ENCODE peak calls at places on chromosome 15, in six cellular contexts. W is kidney glomerular epithelial cell; I is ACHN; V is T-helper 17 cell; H is tibial artery; K is activated T-helper 1 cell treated with anti-CD3 and anti-CD28 coated beads, Interleukin-2, amount 50 U/mL, for 16 hours. X is an unnamed sample.

GRCh38 chr15:26805470-26805869 is 32.6 kb upstream of the GABRB3 start:
- DNase-seq in W (no peak), I (no peak), V (no peak), H (no peak), K (no peak), X (no peak)

GRCh38 chr15:100818927-100819326 is 60.7 kb upstream of the ALDH1A3 start:
- DNase-seq in W (no peak), I (no peak), V (no peak), H (no peak), K (no peak), X (no peak)

GRCh38 chr15:85404922-85405293 is 24.5 kb downstream of the AKAP13 start:
- DNase-seq in W (peak; percentile 25), I (no peak), V (no peak), H (no peak), K (no peak), X (no peak)

GRCh38 chr15:89364341-89364740 is 29.7 kb upstream of the POLG start:
- DNase-seq in W (no peak), I (no peak), V (no peak), H (no peak), K (no peak), X (peak; percentile 64)

GRCh38 chr15:53580371-53580770 is 179.1 kb downstream of the WDR72 start:
- DNase-seq in W (no peak), I (peak; percentile 46), V (no peak), H (no peak), K (no peak), X (no peak)

GRCh38 chr15:48064435-48064834 is 56.4 kb upstream of the SLC24A5 start:
- DNase-seq in W (no peak), I (no peak), V (no peak), H (no peak), K (no peak), X (no peak)

GRCh38 chr15:65791335-65792129 is 561 bp downstream of the DENND4A start:
- DNase-seq in W (peak; percentile 64), I (peak; percentile 61), V (peak; percentile 48), H (peak; percentile 82), K (peak; percentile 30), X (no peak)

GRCh38 chr15:66459818-66460615 is 37.5 kb downstream of the SNAPC5 start:
- DNase-seq in W (peak; percentile 18), I (peak; percentile 14), V (no peak), H (no peak), K (no peak), X (no peak)

GRCh38 chr15:38823272-38823671 is 258.7 kb upstream of the RASGRP1 start:
- DNase-seq in W (no peak), I (no peak), V (no peak), H (no peak), K (no peak), X (no peak)

GRCh38 chr15:59662260-59662659 is 4.9 kb upstream of the GTF2A2 start:
- DNase-seq in W (no peak), I (no peak), V (no peak), H (no peak), K (no peak), X (no peak)

GRCh38 chr15:64813075-64813474 is 12.4 kb downstream of the PIF1 start:
- DNase-seq in W (peak; percentile 30), I (peak; percentile 13), V (no peak), H (no peak), K (no peak), X (no peak)

GRCh38 chr15:63435416-63435815 is 53.8 kb upstream of the CA12 start:
- DNase-seq in W (no peak), I (no peak), V (no peak), H (peak; percentile 17), K (no peak), X (no peak)

GRCh38 chr15:99928429-99928981 is 195.3 kb upstream of the LYSMD4 start:
- DNase-seq in W (peak; percentile 65), I (peak; percentile 49), V (peak; percentile 87), H (peak; percentile 90), K (peak; percentile 82), X (peak; percentile 68)

GRCh38 chr15:65303687-65304392 is 637 bp upstream of the RNU5B-1 start:
- DNase-seq in W (peak; percentile 82), I (peak; percentile 47), V (no peak), H (peak; percentile 87), K (peak; percentile 61), X (peak; percentile 74)

GRCh38 chr15:45457215-45457614 is 65.3 kb downstream of the SLC30A4 start:
- DNase-seq in W (no peak), I (no peak), V (no peak), H (no peak), K (no peak), X (no peak)

GRCh38 chr15:77295446-77295845 is 124.5 kb downstream of the PEAK1 start:
- DNase-seq in W (peak; percentile 14), I (no peak), V (no peak), H (no peak), K (no peak), X (no peak)

GRCh38 chr15:48144889-48145288 is 24.1 kb downstream of the SLC24A5 start:
- DNase-seq in W (no peak), I (no peak), V (no peak), H (no peak), K (no peak), X (no peak)

GRCh38 chr15:63530235-63530634 is 25.8 kb downstream of the USP3 start:
- DNase-seq in W (no peak), I (no peak), V (no peak), H (no peak), K (no peak), X (no peak)

GRCh38 chr15:29133791-29134190 is 135.8 kb downstream of the NSMCE3 start:
- DNase-seq in W (no peak), I (no peak), V (no peak), H (peak; percentile 12), K (no peak), X (peak; percentile 30)

GRCh38 chr15:100284191-100284590 is 57.6 kb downstream of the ADAMTS17 start:
- DNase-seq in W (no peak), I (no peak), V (no peak), H (no peak), K (no peak), X (no peak)

GRCh38 chr15:81888748-81889479 is 156.9 kb downstream of the MEX3B start:
- DNase-seq in W (peak; percentile 41), I (no peak), V (no peak), H (peak; percentile 74), K (no peak), X (no peak)

GRCh38 chr15:62253294-62253693 is 88.2 kb upstream of the C2CD4B start:
- DNase-seq in W (no peak), I (no peak), V (no peak), H (no peak), K (no peak), X (no peak)

GRCh38 chr15:73021139-73021621 is 31.1 kb upstream of the NEO1 start:
- DNase-seq in W (no peak), I (no peak), V (no peak), H (no peak), K (no peak), X (no peak)

GRCh38 chr15:75210867-75211266 is 9.2 kb downstream of the C15orf39 start:
- DNase-seq in W (no peak), I (no peak), V (no peak), H (no peak), K (no peak), X (no peak)

GRCh38 chr15:54803139-54803808 is 393.5 kb downstream of the RSL24D1 start:
- DNase-seq in W (no peak), I (peak; percentile 14), V (no peak), H (no peak), K (no peak), X (peak; percentile 70)

GRCh38 chr15:21261396-21261964 is 178.8 kb downstream of the POTEB3 start:
- DNase-seq in W (no peak), I (no peak), V (peak; percentile 14), H (no peak), K (no peak), X (no peak)

GRCh38 chr15:63357061-63357460 is 24.6 kb downstream of the CA12 start:
- DNase-seq in W (no peak), I (no peak), V (no peak), H (no peak), K (no peak), X (no peak)

GRCh38 chr15:77507151-77507847 is 86.6 kb downstream of the HMG20A start:
- DNase-seq in W (no peak), I (no peak), V (no peak), H (peak; percentile 78), K (no peak), X (no peak)

GRCh38 chr15:83694030-83694429 is 40.1 kb downstream of the ADAMTSL3 start:
- DNase-seq in W (peak; percentile 14), I (peak; percentile 78), V (no peak), H (no peak), K (no peak), X (no peak)